ENCODE peak calls at places on chromosome 17, in ten cellular contexts. One of them, this sample, is unnamed. For H3K4me1, the result is how much of the 10 kb centered on the place peaks cover.

GRCh38 chr17:6713130-6713917 is at the start of gene SLC13A5:
- DNase-seq in thoracic aorta: no peak
- DNase-seq in PC-3: no peak
- DNase-seq in mammary epithelial cell: peak
- DNase-seq in spleen: no peak
- DNase-seq in BE2C: peak
- DNase-seq in IMR-90: no peak
- DNase-seq in pancreas: no peak
- DNase-seq in colonic mucosa: no peak
- DNase-seq in left ventricle myocardium inferior: no peak
- DNase-seq in this sample: no peak

GRCh38 chr17:60601443-60602384 is 1.7 kb downstream of the PPM1D start:
- DNase-seq in pancreas: peak
- DNase-seq in spleen: no peak
- DNase-seq in BE2C: peak
- DNase-seq in left ventricle myocardium inferior: no peak
- DNase-seq in mammary epithelial cell: peak
- DNase-seq in PC-3: peak
- DNase-seq in thoracic aorta: no peak
- DNase-seq in colonic mucosa: peak
- DNase-seq in IMR-90: peak
- DNase-seq in this sample: no peak

GRCh38 chr17:31538080-31538762 is 146.7 kb downstream of the RAB11FIP4 start:
- DNase-seq in left ventricle myocardium inferior: no peak
- DNase-seq in colonic mucosa: no peak
- DNase-seq in BE2C: no peak
- DNase-seq in mammary epithelial cell: no peak
- DNase-seq in PC-3: no peak
- DNase-seq in pancreas: no peak
- DNase-seq in thoracic aorta: no peak
- DNase-seq in spleen: peak
- DNase-seq in IMR-90: no peak
- DNase-seq in this sample: no peak

GRCh38 chr17:82653651-82654528 is 5.6 kb upstream of the WDR45B start:
- DNase-seq in left ventricle myocardium inferior: no peak
- DNase-seq in pancreas: no peak
- DNase-seq in spleen: no peak
- DNase-seq in colonic mucosa: no peak
- DNase-seq in PC-3: no peak
- DNase-seq in thoracic aorta: no peak
- DNase-seq in mammary epithelial cell: no peak
- DNase-seq in BE2C: no peak
- DNase-seq in IMR-90: no peak
- DNase-seq in this sample: no peak

GRCh38 chr17:78993241-78993956 is 13.7 kb upstream of the LGALS3BP start:
- DNase-seq in PC-3: peak
- DNase-seq in mammary epithelial cell: no peak
- DNase-seq in pancreas: no peak
- DNase-seq in thoracic aorta: no peak
- DNase-seq in spleen: no peak
- DNase-seq in BE2C: peak
- DNase-seq in colonic mucosa: peak
- DNase-seq in left ventricle myocardium inferior: no peak
- DNase-seq in IMR-90: peak
- DNase-seq in this sample: peak

GRCh38 chr17:80963812-80964211 is 27.8 kb upstream of the CHMP6 start:
- DNase-seq in PC-3: no peak
- DNase-seq in IMR-90: no peak
- DNase-seq in mammary epithelial cell: no peak
- DNase-seq in spleen: peak
- DNase-seq in left ventricle myocardium inferior: no peak
- DNase-seq in colonic mucosa: no peak
- DNase-seq in pancreas: no peak
- DNase-seq in thoracic aorta: no peak
- DNase-seq in BE2C: no peak
- DNase-seq in this sample: no peak

GRCh38 chr17:7063518-7064094 is 16.4 kb downstream of the CLEC10A start:
- DNase-seq in pancreas: no peak
- DNase-seq in left ventricle myocardium inferior: no peak
- DNase-seq in spleen: no peak
- DNase-seq in PC-3: no peak
- DNase-seq in mammary epithelial cell: no peak
- DNase-seq in thoracic aorta: no peak
- DNase-seq in colonic mucosa: no peak
- DNase-seq in BE2C: no peak
- DNase-seq in IMR-90: no peak
- DNase-seq in this sample: no peak

GRCh38 chr17:15384142-15384803 is 42.9 kb upstream of the TEKT3 start:
- DNase-seq in colonic mucosa: peak
- DNase-seq in thoracic aorta: no peak
- DNase-seq in IMR-90: peak
- DNase-seq in left ventricle myocardium inferior: peak
- DNase-seq in pancreas: no peak
- DNase-seq in spleen: no peak
- DNase-seq in BE2C: no peak
- DNase-seq in mammary epithelial cell: no peak
- DNase-seq in PC-3: no peak
- DNase-seq in this sample: peak

GRCh38 chr17:80807882-80808281 is 183.8 kb upstream of the CHMP6 start:
- DNase-seq in spleen: no peak
- DNase-seq in pancreas: no peak
- DNase-seq in PC-3: no peak
- DNase-seq in colonic mucosa: no peak
- DNase-seq in mammary epithelial cell: no peak
- DNase-seq in thoracic aorta: no peak
- DNase-seq in IMR-90: no peak
- DNase-seq in left ventricle myocardium inferior: no peak
- DNase-seq in BE2C: no peak
- DNase-seq in this sample: no peak

GRCh38 chr17:48613862-48614694 is 1.0 kb downstream of the HOXB8 start:
- DNase-seq in colonic mucosa: no peak
- DNase-seq in PC-3: no peak
- DNase-seq in BE2C: peak
- DNase-seq in left ventricle myocardium inferior: no peak
- DNase-seq in pancreas: no peak
- DNase-seq in IMR-90: peak
- DNase-seq in spleen: no peak
- DNase-seq in mammary epithelial cell: no peak
- DNase-seq in thoracic aorta: no peak
- DNase-seq in this sample: peak

GRCh38 chr17:73707358-73707757 is 63.1 kb upstream of the SDK2 start:
- DNase-seq in IMR-90: no peak
- DNase-seq in BE2C: no peak
- DNase-seq in pancreas: no peak
- DNase-seq in spleen: no peak
- DNase-seq in left ventricle myocardium inferior: no peak
- DNase-seq in PC-3: no peak
- DNase-seq in mammary epithelial cell: no peak
- DNase-seq in colonic mucosa: no peak
- DNase-seq in thoracic aorta: no peak
- DNase-seq in this sample: no peak
- H3K4me1 ChIP-seq in IMR-90: under half
- H3K4me1 ChIP-seq in BE2C: under half
- H3K4me1 ChIP-seq in pancreas: under half
- H3K4me1 ChIP-seq in spleen: under half
- H3K4me1 ChIP-seq in left ventricle myocardium inferior: under half
- H3K4me1 ChIP-seq in PC-3: under half
- H3K4me1 ChIP-seq in mammary epithelial cell: under half
- H3K4me1 ChIP-seq in colonic mucosa: under half
- H3K4me1 ChIP-seq in thoracic aorta: under half
- H3K4me1 ChIP-seq in this sample: under half

GRCh38 chr17:64015447-64015846 is 5.0 kb downstream of the ICAM2 start:
- DNase-seq in IMR-90: no peak
- DNase-seq in left ventricle myocardium inferior: no peak
- DNase-seq in colonic mucosa: peak
- DNase-seq in mammary epithelial cell: no peak
- DNase-seq in PC-3: no peak
- DNase-seq in thoracic aorta: no peak
- DNase-seq in spleen: no peak
- DNase-seq in pancreas: no peak
- DNase-seq in BE2C: no peak
- DNase-seq in this sample: no peak

GRCh38 chr17:64019486-64020067 is 856 bp downstream of the ICAM2 start:
- DNase-seq in spleen: no peak
- DNase-seq in thoracic aorta: no peak
- DNase-seq in left ventricle myocardium inferior: no peak
- DNase-seq in mammary epithelial cell: no peak
- DNase-seq in colonic mucosa: peak
- DNase-seq in BE2C: no peak
- DNase-seq in pancreas: no peak
- DNase-seq in PC-3: no peak
- DNase-seq in IMR-90: no peak
- DNase-seq in this sample: no peak

GRCh38 chr17:64016248-64016784 is 4.1 kb downstream of the ICAM2 start:
- DNase-seq in mammary epithelial cell: no peak
- DNase-seq in PC-3: no peak
- DNase-seq in left ventricle myocardium inferior: no peak
- DNase-seq in spleen: no peak
- DNase-seq in IMR-90: no peak
- DNase-seq in thoracic aorta: no peak
- DNase-seq in pancreas: no peak
- DNase-seq in BE2C: no peak
- DNase-seq in colonic mucosa: peak
- DNase-seq in this sample: no peak

GRCh38 chr17:64016974-64017373 is 3.5 kb downstream of the ICAM2 start:
- DNase-seq in spleen: no peak
- DNase-seq in IMR-90: no peak
- DNase-seq in BE2C: no peak
- DNase-seq in pancreas: no peak
- DNase-seq in colonic mucosa: no peak
- DNase-seq in PC-3: no peak
- DNase-seq in mammary epithelial cell: no peak
- DNase-seq in thoracic aorta: no peak
- DNase-seq in left ventricle myocardium inferior: no peak
- DNase-seq in this sample: no peak

DNA sequence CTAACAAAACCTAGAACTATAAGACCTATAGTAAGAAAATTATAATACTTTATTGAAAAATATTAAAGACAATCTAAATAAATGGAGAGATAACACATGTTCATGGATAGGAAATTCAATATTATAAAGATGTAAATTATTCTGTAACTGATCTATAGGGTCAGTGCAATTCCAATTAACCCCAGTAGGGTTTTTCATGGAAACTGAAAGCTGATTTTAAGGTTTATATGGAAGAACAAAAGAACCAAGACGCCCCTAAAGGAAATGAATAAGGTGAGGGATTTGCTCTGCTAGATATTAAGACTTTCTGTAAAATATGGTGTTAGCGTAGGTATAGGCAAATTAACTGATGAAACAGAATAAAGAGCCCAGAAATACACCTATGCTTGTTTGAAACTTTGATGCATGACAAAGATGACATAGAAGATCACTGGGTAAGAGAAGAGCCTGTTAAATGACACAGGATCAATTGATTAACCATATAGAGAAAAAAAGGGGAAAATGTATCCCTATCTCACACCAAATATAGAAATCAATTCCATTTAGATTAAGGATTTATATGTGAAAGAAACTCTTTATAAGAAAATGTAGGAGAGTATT is 3.0 kb downstream of the ICAM2 start:
- DNase-seq in pancreas: no peak
- DNase-seq in IMR-90: no peak
- DNase-seq in thoracic aorta: no peak
- DNase-seq in PC-3: peak
- DNase-seq in spleen: no peak
- DNase-seq in colonic mucosa: no peak
- DNase-seq in left ventricle myocardium inferior: no peak
- DNase-seq in BE2C: no peak
- DNase-seq in mammary epithelial cell: no peak
- DNase-seq in this sample: no peak
- TF ChIP-seq CTCF in pancreas: peak
- TF ChIP-seq CTCF in IMR-90: peak
- TF ChIP-seq CTCF in thoracic aorta: peak
- TF ChIP-seq CTCF in PC-3: peak
- TF ChIP-seq CTCF in spleen: peak
- TF ChIP-seq CTCF in colonic mucosa: no peak
- TF ChIP-seq CTCF in left ventricle myocardium inferior: peak
- TF ChIP-seq CTCF in BE2C: peak
- TF ChIP-seq CTCF in mammary epithelial cell: peak
- TF ChIP-seq CTCF in this sample: no peak

GRCh38 chr17:50866950-50867855 is 1.0 kb upstream of the TOB1 start:
- DNase-seq in pancreas: peak
- DNase-seq in left ventricle myocardium inferior: peak
- DNase-seq in thoracic aorta: peak
- DNase-seq in BE2C: peak
- DNase-seq in mammary epithelial cell: peak
- DNase-seq in spleen: peak
- DNase-seq in colonic mucosa: peak
- DNase-seq in PC-3: peak
- DNase-seq in IMR-90: peak
- DNase-seq in this sample: peak

GRCh38 chr17:50865060-50865867 is 890 bp downstream of the TOB1 start:
- DNase-seq in left ventricle myocardium inferior: peak
- DNase-seq in spleen: peak
- DNase-seq in pancreas: peak
- DNase-seq in thoracic aorta: no peak
- DNase-seq in IMR-90: peak
- DNase-seq in mammary epithelial cell: peak
- DNase-seq in PC-3: peak
- DNase-seq in colonic mucosa: peak
- DNase-seq in BE2C: peak
- DNase-seq in this sample: peak

GRCh38 chr17:50865868-50866260 is 290 bp downstream of the TOB1 start:
- DNase-seq in BE2C: no peak
- DNase-seq in mammary epithelial cell: no peak
- DNase-seq in spleen: no peak
- DNase-seq in pancreas: no peak
- DNase-seq in PC-3: no peak
- DNase-seq in IMR-90: no peak
- DNase-seq in thoracic aorta: no peak
- DNase-seq in left ventricle myocardium inferior: no peak
- DNase-seq in colonic mucosa: no peak
- DNase-seq in this sample: no peak

GRCh38 chr17:50867856-50868438 is 1.8 kb upstream of the TOB1 start:
- DNase-seq in spleen: no peak
- DNase-seq in PC-3: no peak
- DNase-seq in pancreas: no peak
- DNase-seq in left ventricle myocardium inferior: no peak
- DNase-seq in IMR-90: peak
- DNase-seq in BE2C: no peak
- DNase-seq in thoracic aorta: no peak
- DNase-seq in mammary epithelial cell: no peak
- DNase-seq in colonic mucosa: no peak
- DNase-seq in this sample: no peak

GRCh38 chr17:50866261-50866949 is at the start of gene TOB1:
- DNase-seq in PC-3: peak
- DNase-seq in mammary epithelial cell: peak
- DNase-seq in BE2C: peak
- DNase-seq in thoracic aorta: peak
- DNase-seq in pancreas: peak
- DNase-seq in colonic mucosa: peak
- DNase-seq in left ventricle myocardium inferior: peak
- DNase-seq in IMR-90: peak
- DNase-seq in spleen: peak
- DNase-seq in this sample: peak
- H3K4me1 ChIP-seq in PC-3: under half
- H3K4me1 ChIP-seq in mammary epithelial cell: under half
- H3K4me1 ChIP-seq in BE2C: under half
- H3K4me1 ChIP-seq in thoracic aorta: under half
- H3K4me1 ChIP-seq in pancreas: under half
- H3K4me1 ChIP-seq in colonic mucosa: under half
- H3K4me1 ChIP-seq in left ventricle myocardium inferior: half or more
- H3K4me1 ChIP-seq in IMR-90: under half
- H3K4me1 ChIP-seq in spleen: half or more
- H3K4me1 ChIP-seq in this sample: under half

GRCh38 chr17:3935140-3935542 is 18.9 kb upstream of the P2RX1 start:
- DNase-seq in PC-3: peak
- DNase-seq in mammary epithelial cell: peak
- DNase-seq in left ventricle myocardium inferior: peak
- DNase-seq in spleen: peak
- DNase-seq in BE2C: peak
- DNase-seq in colonic mucosa: peak
- DNase-seq in IMR-90: peak
- DNase-seq in pancreas: peak
- DNase-seq in thoracic aorta: no peak
- DNase-seq in this sample: peak
- TF ChIP-seq CTCF in PC-3: peak
- TF ChIP-seq CTCF in mammary epithelial cell: peak
- TF ChIP-seq CTCF in left ventricle myocardium inferior: peak
- TF ChIP-seq CTCF in spleen: peak
- TF ChIP-seq CTCF in BE2C: peak
- TF ChIP-seq CTCF in colonic mucosa: peak
- TF ChIP-seq CTCF in IMR-90: peak
- TF ChIP-seq CTCF in pancreas: peak
- TF ChIP-seq CTCF in thoracic aorta: peak
- TF ChIP-seq CTCF in this sample: peak

This sample was measured in mucosa of descending colon.